ENCODE peak calls at places on chromosomes 13 and 19, in four cellular contexts. D, X, U and H are unnamed samples.

GRCh38 chr13:45705936-45706335 is 3.8 kb downstream of the CBY2 start:
- DNase-seq in D (no peak), X (no peak), U (no peak), H (no peak)

GRCh38 chr13:35961002-35961401 is 170.2 kb downstream of the DCLK1 start:
- DNase-seq in D (no peak), X (no peak), U (no peak), H (no peak)

GRCh38 chr13:29892149-29892548 is 41.7 kb upstream of the UBL3 start:
- DNase-seq in D (no peak), X (no peak), U (no peak), H (no peak)

GRCh38 chr13:79392882-79393563 is 13.0 kb downstream of the RBM26 start:
- DNase-seq in D (no peak), X (no peak), U (no peak), H (no peak)

GRCh38 chr13:33188093-33188882 is 97.3 kb downstream of the STARD13 start:
- DNase-seq in D (no peak), X (no peak), U (no peak), H (no peak)

GRCh38 chr13:75369986-75370385 is 112.0 kb downstream of the TBC1D4 start:
- DNase-seq in D (no peak), X (no peak), U (no peak), H (no peak)

GRCh38 chr19:38434549-38435051 is 1.1 kb downstream of the RYR1 start:
- DNase-seq in D (no peak), X (no peak), U (no peak), H (no peak)

GRCh38 chr19:6020972-6021805 is 43.2 kb upstream of the RANBP3 start:
- DNase-seq in D (no peak), X (no peak), U (no peak), H (peak)

GRCh38 chr13:78499802-78500201 is 103.5 kb downstream of the POU4F1 start:
- DNase-seq in D (no peak), X (no peak), U (no peak), H (no peak)

GRCh38 chr19:5032101-5032967 is 63.4 kb downstream of the KDM4B start:
- DNase-seq in D (no peak), X (no peak), U (no peak), H (no peak)

GRCh38 chr13:82294226-82294625 is 1588.0 kb downstream of the SLITRK1 start:
- DNase-seq in D (no peak), X (no peak), U (no peak), H (no peak)

GRCh38 chr13:65555973-65556372 is 1674.2 kb downstream of the PCDH9 start:
- DNase-seq in D (no peak), X (no peak), U (no peak), H (no peak)

GRCh38 chr13:37097008-37097579 is 8.4 kb downstream of the CSNK1A1L start:
- DNase-seq in D (no peak), X (no peak), U (no peak), H (no peak)

GRCh38 chr19:5407356-5407755 is 47.9 kb upstream of the ZNRF4 start:
- DNase-seq in D (peak), X (no peak), U (no peak), H (no peak)

GRCh38 chr13:101767096-101767495 is 314.6 kb downstream of the ITGBL1 start:
- DNase-seq in D (no peak), X (no peak), U (no peak), H (no peak)

GRCh38 chr13:111034811-111035210 is 80.3 kb upstream of the ARHGEF7 start:
- DNase-seq in D (no peak), X (no peak), U (no peak), H (no peak)

GRCh38 chr13:110559429-110559943 is 2.0 kb downstream of the RAB20 start:
- DNase-seq in D (no peak), X (no peak), U (peak), H (peak)

GRCh38 chr13:38008636-38009035 is 139.1 kb upstream of the TRPC4 start:
- DNase-seq in D (no peak), X (no peak), U (no peak), H (no peak)

GRCh38 chr19:41325947-41326706 is 16.2 kb downstream of the CCDC97 start:
- DNase-seq in D (no peak), X (no peak), U (no peak), H (no peak)

GRCh38 chr19:18846862-18847515 is 15.2 kb downstream of the UPF1 start:
- DNase-seq in D (peak), X (peak), U (peak), H (peak)

GRCh38 chr19:6373813-6374108 is 1.2 kb downstream of the ALKBH7 start:
- DNase-seq in D (no peak), X (no peak), U (no peak), H (no peak)

GRCh38 chr19:7554990-7555864 is 19.7 kb downstream of the PNPLA6 start:
- DNase-seq in D (peak), X (no peak), U (peak), H (no peak)

GRCh38 chr19:952049-952679 is 26.3 kb downstream of the ARID3A start:
- DNase-seq in D (no peak), X (no peak), U (no peak), H (no peak)

GRCh38 chr19:954672-955494 is 29.0 kb downstream of the ARID3A start:
- DNase-seq in D (no peak), X (no peak), U (peak), H (no peak)

GRCh38 chr19:953501-954271 is 27.9 kb downstream of the ARID3A start:
- DNase-seq in D (no peak), X (no peak), U (peak), H (no peak)

GRCh38 chr19:954272-954671 is 28.4 kb downstream of the ARID3A start:
- DNase-seq in D (no peak), X (no peak), U (peak), H (no peak)

DNA sequence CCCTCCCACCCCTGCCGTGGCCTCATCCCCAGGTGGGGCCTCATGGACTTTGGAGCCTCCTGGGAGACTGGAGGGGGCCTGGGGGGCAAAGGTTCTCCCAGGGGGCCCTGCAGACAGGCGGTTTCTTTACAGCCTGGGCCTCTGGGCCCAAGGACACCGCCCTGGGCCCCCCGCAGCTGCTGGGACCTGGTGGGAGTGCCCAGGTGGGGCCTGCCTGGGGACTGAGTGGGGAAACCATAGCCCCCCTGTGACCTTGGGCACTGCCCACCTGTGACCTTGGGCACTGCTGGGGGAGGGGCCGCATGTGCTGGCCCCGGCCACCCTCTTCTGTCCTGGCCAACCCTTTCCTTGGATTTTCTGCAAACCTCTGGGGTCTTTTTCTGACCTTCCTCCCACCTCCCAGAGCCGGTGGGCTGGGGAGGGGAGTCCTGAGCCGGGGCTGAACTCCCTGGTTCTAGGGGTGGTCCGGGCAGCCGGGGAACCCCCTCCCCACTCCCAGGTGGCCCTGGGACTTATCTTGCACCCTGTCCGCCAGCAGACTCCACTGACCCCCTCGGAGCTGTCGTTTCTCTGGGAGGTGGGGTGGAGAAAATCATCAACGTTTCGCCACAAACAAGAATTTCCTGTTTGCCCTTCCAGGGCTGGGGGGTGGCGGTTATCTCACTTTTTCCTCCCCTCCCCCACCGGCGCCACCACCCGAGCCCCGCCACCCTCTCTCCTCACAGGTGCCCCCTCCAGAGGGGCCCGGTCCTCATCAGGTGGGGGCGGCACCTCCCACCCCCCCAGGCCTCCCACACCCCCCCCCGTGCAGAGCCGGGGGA is 27.1 kb downstream of the ARID3A start:
- DNase-seq in D (no peak), X (no peak), U (peak), H (no peak)
- TF ChIP-seq EP300 in D (no peak), X (no peak), U (no peak), H (no peak)

DNA sequence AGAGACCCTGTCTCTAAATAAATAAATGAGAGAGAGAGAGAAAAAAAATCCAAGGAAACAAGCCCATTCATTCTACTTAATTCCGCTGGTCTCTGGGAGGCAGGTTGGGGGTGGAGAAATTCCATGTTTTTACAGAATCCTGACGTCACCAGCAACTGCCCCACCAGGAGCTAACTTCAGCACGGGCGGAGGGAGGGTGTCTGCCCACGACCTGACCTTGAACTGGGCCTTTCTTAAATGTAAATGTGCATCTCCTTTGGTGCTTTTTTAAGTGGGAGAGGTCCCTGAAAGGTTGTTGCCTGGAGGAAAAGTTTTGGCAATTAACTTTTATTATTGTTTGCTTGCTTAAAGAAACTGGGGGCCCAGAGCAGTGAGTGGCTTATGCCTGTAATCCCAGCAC is 15.5 kb downstream of the KLF2 start:
- DNase-seq in D (no peak), X (no peak), U (peak), H (no peak)
- H3K27ac ChIP-seq in D (no peak), X (no peak), U (peak), H (no peak)

GRCh38 chr13:55577082-55577846 is 1563.5 kb upstream of the PRR20A start:
- DNase-seq in D (no peak), X (no peak), U (no peak), H (no peak)
- H3K4me3 ChIP-seq in D (no peak), X (no peak), U (no peak), H (no peak)

GRCh38 chr13:113224486-113224885 is 15.1 kb downstream of the CUL4A start:
- DNase-seq in D (no peak), X (no peak), U (no peak), H (no peak)

GRCh38 chr13:113220877-113221276 is 11.5 kb downstream of the CUL4A start:
- DNase-seq in D (no peak), X (no peak), U (no peak), H (no peak)

GRCh38 chr13:113216165-113217056 is 7.0 kb downstream of the CUL4A start:
- DNase-seq in D (no peak), X (no peak), U (no peak), H (no peak)

GRCh38 chr13:113220141-113220598 is 10.8 kb downstream of the CUL4A start:
- DNase-seq in D (no peak), X (no peak), U (no peak), H (no peak)

DNA sequence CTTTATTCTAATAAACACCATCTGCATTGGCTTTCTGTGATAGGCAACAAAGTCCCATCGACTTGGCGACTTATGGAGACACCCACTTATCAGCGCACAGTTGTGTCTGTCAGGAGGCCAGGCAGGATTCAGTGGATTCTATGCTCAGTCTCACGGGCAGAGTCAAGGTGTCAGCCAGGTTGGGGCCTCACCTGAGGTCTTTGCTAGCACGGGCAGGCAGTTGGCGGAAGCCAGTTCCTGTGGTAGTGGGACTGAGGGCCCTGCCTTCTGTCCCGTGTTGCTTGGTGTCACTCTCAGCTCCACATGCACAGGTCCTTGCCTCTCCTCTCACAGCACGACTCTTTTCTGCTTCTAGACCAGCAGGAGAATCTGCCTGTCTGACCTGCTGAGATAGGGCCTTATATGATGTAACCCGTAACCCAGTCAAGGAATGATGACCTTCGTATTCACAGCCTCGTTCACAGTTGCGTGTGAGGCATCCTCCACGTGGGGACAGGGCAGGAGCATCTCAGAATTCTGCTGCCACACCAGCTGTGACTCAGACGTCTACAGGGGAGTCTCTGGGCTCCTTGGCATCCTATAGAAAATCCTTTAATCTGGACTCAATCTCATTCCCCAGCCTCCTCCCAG is 10.0 kb downstream of the CUL4A start:
- DNase-seq in D (no peak), X (no peak), U (no peak), H (no peak)
- TF ChIP-seq EP300 in D (no peak), X (no peak), U (no peak), H (no peak)

GRCh38 chr19:508204-509150 is 1.2 kb downstream of the TPGS1 start:
- DNase-seq in D (no peak), X (no peak), U (peak), H (peak)
- H3K27ac ChIP-seq in D (peak), X (no peak), U (no peak), H (no peak)

GRCh38 chr19:33868076-33868735 is 71.5 kb downstream of the KCTD15 start:
- DNase-seq in D (no peak), X (no peak), U (no peak), H (no peak)
- H3K4me3 ChIP-seq in D (no peak), X (peak), U (no peak), H (peak)

GRCh38 chr13:94129490-94129894 is 350.0 kb downstream of the DCT start:
- DNase-seq in D (no peak), X (no peak), U (no peak), H (no peak)

GRCh38 chr13:94123543-94123942 is 355.9 kb downstream of the DCT start:
- DNase-seq in D (no peak), X (no peak), U (no peak), H (no peak)

GRCh38 chr13:94128430-94128829 is 351.1 kb downstream of the DCT start:
- DNase-seq in D (no peak), X (peak), U (no peak), H (peak)
- TF ChIP-seq EP300 in D (no peak), X (no peak), U (no peak), H (no peak)

GRCh38 chr19:48837081-48837524 is 812 bp upstream of the HSD17B14 start:
- DNase-seq in D (peak), X (peak), U (peak), H (peak)

GRCh38 chr19:48841047-48841446 is 4.8 kb upstream of the HSD17B14 start:
- DNase-seq in D (no peak), X (no peak), U (no peak), H (no peak)

GRCh38 chr19:48836089-48837017 is at the start of gene HSD17B14:
- DNase-seq in D (no peak), X (no peak), U (peak), H (peak)

GRCh38 chr19:48835734-48836088 is 580 bp downstream of the HSD17B14 start:
- DNase-seq in D (peak), X (peak), U (peak), H (peak)

DNA sequence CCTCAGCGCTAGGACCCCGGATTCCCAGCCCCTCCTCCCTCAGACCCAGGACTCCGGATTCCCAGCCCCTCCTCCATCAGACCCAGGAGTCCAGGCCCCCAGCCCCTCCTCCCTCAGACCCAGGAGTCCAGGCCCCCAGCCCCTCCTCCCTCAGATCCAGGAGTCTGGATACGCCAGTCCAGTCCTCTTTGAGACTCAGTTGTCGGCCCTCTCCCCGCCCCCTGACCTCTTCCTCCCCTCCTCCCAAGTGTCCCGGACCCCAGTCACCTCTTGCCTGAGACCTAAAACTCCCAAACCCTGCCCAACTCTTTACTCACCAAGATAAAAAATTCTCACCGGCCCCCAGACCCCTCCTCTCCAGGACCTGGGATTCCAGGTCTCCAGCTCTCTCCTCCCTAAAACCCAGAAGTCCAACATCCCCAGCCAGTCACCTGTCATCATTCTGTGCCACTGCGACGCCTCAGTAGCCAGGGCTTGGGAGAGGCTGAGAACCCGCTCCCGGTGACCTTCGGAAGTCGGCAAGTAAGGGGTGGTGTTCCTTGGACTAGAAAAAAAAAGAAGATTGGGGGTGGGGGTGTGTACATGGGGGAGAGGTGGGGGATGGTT is 1.4 kb upstream of the HSD17B14 start:
- DNase-seq in D (no peak), X (no peak), U (peak), H (peak)
- H3K27ac ChIP-seq in D (peak), X (peak), U (peak), H (peak)

DNA sequence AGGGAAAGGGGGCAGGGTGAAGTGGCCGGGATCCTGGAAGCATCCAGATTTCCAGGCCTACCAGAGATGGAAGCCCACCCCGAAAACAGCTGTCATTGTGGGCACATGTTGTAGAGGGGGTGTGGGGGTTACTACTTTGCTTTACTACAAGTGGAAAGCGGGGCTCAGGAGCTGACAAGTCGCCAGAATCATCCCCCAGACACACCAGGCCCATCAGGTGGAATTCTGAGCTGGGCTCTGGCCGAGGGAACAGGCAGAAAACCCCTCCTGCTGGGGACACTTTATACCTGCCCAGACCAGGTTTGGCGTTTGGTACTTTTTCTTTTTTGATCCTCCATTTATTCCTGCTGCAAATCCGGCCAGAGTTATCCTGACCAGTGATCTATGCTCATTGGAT is 3.8 kb downstream of the CDX2 start:
- DNase-seq in D (no peak), X (no peak), U (no peak), H (no peak)
- H3K4me3 ChIP-seq in D (no peak), X (no peak), U (no peak), H (no peak)

GRCh38 chr19:11434703-11435056 is 241 bp downstream of the ODAD3 start:
- DNase-seq in D (peak), X (no peak), U (no peak), H (no peak)

GRCh38 chr19:11437955-11438354 is 2.5 kb downstream of the PRKCSH start:
- DNase-seq in D (no peak), X (no peak), U (no peak), H (no peak)

GRCh38 chr19:11435833-11436313 is 438 bp downstream of the PRKCSH start:
- DNase-seq in D (no peak), X (no peak), U (peak), H (peak)

DNA sequence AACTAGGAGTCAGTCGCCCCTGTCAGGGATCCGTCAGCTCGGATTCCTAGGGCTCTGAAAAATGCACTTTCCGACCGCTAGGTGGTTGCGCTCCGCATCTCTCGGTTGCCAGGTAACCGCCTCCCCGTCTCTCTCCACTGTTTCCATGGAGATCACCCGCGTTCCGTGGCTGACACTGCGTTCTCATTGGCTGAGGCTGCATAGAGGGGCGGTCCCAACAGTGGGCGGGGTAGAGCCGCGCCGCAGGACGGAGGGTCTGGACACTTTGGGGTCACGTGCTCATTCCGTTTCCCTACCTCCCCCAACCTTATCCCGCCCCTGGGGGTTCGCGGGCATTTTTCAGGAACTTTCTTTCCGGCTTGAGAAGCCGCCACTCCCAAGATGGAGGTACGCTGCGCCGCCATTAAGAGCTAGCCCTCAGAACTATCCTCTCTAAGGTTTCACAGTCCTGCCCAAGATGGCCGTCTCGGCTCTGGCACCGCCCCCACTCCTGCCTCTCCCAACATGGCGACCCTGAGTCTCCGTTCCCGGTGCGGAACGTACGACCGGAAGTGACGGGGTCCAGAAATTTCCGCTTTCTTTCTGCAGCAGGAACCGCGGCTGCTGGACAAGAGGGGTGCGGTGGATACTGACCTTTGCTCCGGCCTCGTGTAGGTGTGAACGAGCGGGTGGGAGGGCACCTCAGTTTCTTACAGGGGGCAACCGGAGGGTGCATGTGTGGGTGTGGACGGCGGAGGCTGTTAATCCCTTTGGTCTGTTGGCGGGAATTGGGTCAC is at the start of the genes ODAD3 and PRKCSH:
- DNase-seq in D (peak), X (peak), U (peak), H (peak)
- TF ChIP-seq EP300 in D (no peak), X (peak), U (no peak), H (peak)